ENCODE peak calls at places on chromosomes 4 and X, in five cellular contexts. F is transverse colon, S is left lung, L is pancreas, O is tibial artery. X is an unnamed sample. For H3K27me3, the result is how much of the 10 kb centered on the place peaks cover.

GRCh38 chrX:12488781-12489180 is 302.4 kb upstream of the PRPS2 start:
- DNase-seq in O (no peak), L (no peak), F (no peak), S (no peak), X (no peak)

GRCh38 chr4:126992910-126993309 is 639.8 kb upstream of the INTU start:
- DNase-seq in S (no peak), O (no peak), F (no peak), L (no peak), X (no peak)

GRCh38 chr4:158327525-158327924 is 117.2 kb downstream of the TMEM144 start:
- DNase-seq in L (peak), O (no peak), S (no peak), F (no peak), X (no peak)

GRCh38 chr4:73597594-73597993 is 22.6 kb downstream of the RASSF6 start:
- DNase-seq in L (no peak), F (no peak), S (no peak), O (no peak), X (no peak)

GRCh38 chr4:89619230-89619962 is 217.6 kb downstream of the SNCA start:
- DNase-seq in F (no peak), O (no peak), S (no peak), L (no peak), X (no peak)

GRCh38 chrX:77003956-77004355 is 443.2 kb upstream of the FGF16 start:
- DNase-seq in F (no peak), L (no peak), O (no peak), S (no peak), X (no peak)

GRCh38 chrX:16544969-16545368 is 105.0 kb upstream of the S100G start:
- DNase-seq in S (no peak), F (no peak), O (no peak), L (no peak), X (no peak)

GRCh38 chrX:154372612-154373022 is 1.8 kb downstream of the FLNA start:
- DNase-seq in F (no peak), S (no peak), L (no peak), O (no peak), X (no peak)

GRCh38 chrX:14209034-14209433 is 179.3 kb upstream of the GEMIN8 start:
- DNase-seq in F (no peak), L (no peak), O (no peak), S (no peak), X (no peak)

GRCh38 chrX:131279617-131280016 is 9.5 kb downstream of the IGSF1 start:
- DNase-seq in S (no peak), F (no peak), L (no peak), O (no peak), X (no peak)

GRCh38 chrX:69024931-69025330 is 140.3 kb downstream of the PJA1 start:
- DNase-seq in F (peak), S (peak), O (peak), L (peak), X (peak)

GRCh38 chr4:21765810-21766407 is 182.7 kb downstream of the KCNIP4 start:
- DNase-seq in L (no peak), O (no peak), F (peak), S (no peak), X (no peak)

GRCh38 chr4:61011051-61011450 is 189.1 kb upstream of the ADGRL3 start:
- DNase-seq in F (no peak), S (no peak), L (no peak), O (no peak), X (no peak)

DNA sequence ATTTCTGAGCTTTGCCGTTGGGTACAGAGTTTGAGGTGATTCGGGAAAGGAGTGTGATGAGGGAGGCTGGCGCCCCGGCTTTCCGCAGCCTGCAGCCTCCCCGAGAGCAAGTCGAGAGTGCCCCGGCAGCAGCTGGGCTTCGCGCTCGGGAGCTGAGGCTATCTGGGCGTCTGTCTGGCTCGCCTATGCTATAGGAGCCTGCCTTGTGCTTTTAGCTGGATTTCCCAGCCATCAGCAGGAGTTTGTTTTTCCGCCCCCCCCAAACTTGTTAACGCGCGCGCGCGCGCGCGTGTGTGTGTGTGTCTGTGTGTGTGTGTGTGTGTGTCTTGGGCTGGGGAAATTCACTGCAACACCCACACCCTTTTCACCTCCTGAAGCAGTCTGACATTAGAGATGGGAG is 765 bp upstream of the DGKK start:
- DNase-seq in O (no peak), F (no peak), L (no peak), S (peak), X (no peak)
- H3K27me3 ChIP-seq in O (under half), F (half or more), L (under half), S (half or more), X (under half)

GRCh38 chr4:139556735-139557505 is 901 bp upstream of the SETD7 start:
- DNase-seq in O (peak), L (peak), F (peak), S (peak), X (peak)
- TF ChIP-seq CTCF in O (no peak), L (no peak), F (peak), S (no peak), X (no peak)

GRCh38 chrX:104270212-104270611 is 15.5 kb upstream of the ESX1 start:
- DNase-seq in O (no peak), L (no peak), F (no peak), S (no peak), X (no peak)

GRCh38 chrX:104270916-104271512 is 16.3 kb upstream of the ESX1 start:
- DNase-seq in O (peak), S (no peak), F (peak), L (no peak), X (no peak)
- H3K27me3 ChIP-seq in O (under half), S (under half), F (under half), L (under half), X (under half)

GRCh38 chr4:25144870-25145481 is 15.3 kb downstream of the SEPSECS start:
- DNase-seq in O (no peak), L (no peak), S (no peak), F (no peak), X (no peak)
- TF ChIP-seq CTCF in O (peak), L (peak), S (peak), F (peak), X (no peak)

DNA sequence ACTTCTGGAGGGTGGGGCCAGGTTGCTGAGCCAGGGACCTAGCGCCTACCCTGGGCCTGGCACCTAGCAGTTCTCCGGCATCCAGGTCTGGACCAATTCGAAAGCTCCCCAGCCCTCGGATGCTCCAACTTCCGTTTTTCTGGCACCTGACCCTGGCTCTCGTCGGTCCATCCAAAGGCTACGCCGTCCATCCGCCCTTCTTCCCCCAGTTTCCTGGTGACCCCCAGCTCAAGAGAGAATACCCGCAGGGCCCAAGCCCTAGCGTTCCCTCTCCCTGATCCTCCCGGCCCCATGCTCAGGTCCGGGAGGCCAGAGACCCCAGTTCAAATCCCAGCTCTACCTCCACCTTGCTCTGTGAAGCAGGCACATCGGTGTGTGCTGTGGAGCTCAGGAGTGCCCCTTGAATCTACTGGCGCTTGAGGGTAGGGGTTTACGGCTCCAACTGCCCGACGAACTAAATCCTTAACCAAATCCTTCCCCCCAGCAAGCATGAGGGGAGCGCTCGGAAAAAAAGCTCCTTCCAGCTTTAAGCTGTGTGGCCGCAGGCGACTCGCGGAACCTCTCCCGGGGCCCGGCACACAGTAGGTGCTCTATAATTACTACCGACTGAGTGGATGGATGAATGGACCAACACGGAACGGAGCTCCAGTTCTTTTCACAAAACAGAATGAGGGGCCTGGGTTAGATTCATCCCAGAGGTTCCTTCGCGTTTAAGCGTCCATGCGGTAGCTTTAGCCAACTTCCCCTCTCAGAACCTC is 1.1 kb downstream of the CRMP1 start:
- DNase-seq in L (no peak), F (no peak), S (peak), O (no peak), X (no peak)
- H3K27me3 ChIP-seq in L (under half), F (half or more), S (half or more), O (half or more), X (half or more)

GRCh38 chr4:85370400-85371032 is 104.4 kb upstream of the ARHGAP24 start:
- DNase-seq in F (peak), L (peak), S (no peak), O (no peak), X (no peak)

GRCh38 chr4:85368240-85368639 is 106.7 kb upstream of the ARHGAP24 start:
- DNase-seq in O (no peak), F (no peak), S (no peak), L (no peak), X (no peak)

GRCh38 chr4:85368932-85369331 is 106.0 kb upstream of the ARHGAP24 start:
- DNase-seq in S (no peak), F (no peak), O (no peak), L (no peak), X (no peak)

GRCh38 chr4:85369703-85370380 is 105.1 kb upstream of the ARHGAP24 start:
- DNase-seq in S (no peak), L (no peak), O (no peak), F (no peak), X (no peak)

DNA sequence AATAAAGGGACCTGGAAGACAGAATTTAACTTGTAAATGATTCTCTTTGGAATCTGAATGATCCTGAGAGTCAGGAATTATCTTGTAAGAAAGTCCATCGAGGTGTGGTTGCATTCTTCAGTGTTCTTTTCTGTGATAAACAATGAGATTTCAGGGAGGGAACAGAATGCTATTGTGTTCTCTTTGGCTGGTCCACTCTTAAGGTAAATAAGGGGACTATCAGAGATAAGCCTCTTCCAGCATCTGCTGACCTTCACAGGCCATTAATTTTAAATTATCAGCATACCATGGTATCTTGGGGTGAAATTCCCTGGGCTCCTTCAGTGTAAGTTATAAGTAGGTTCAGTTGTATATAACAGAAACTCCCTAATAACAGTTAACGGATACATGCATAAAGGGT is 107.1 kb upstream of the ARHGAP24 start:
- DNase-seq in L (peak), S (no peak), F (no peak), O (no peak), X (no peak)
- TF ChIP-seq CTCF in L (no peak), S (no peak), F (no peak), O (no peak), X (no peak)

DNA sequence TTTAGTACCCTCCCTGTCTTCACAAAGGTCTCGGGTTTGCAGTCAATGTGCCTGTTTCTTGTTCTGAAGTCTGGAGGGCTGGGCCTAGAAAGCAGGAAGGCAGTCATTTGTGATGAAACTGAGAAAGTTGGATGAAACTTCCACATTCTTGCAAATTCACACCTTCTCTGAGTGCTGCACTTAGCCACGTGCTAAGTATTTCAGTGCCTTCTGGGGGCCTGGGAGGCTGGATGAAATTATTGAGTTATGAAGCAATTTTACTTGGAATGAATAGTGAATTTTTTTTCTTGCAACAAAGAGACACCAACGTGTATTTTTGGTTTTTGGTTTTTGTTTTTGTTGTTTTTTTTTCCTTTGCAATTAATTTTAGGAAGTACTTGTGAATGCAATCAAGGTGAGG is 71.2 kb downstream of the MSX1 start:
- DNase-seq in O (peak), F (no peak), S (no peak), L (no peak), X (no peak)
- H3K27me3 ChIP-seq in O (under half), F (under half), S (under half), L (under half), X (under half)

DNA sequence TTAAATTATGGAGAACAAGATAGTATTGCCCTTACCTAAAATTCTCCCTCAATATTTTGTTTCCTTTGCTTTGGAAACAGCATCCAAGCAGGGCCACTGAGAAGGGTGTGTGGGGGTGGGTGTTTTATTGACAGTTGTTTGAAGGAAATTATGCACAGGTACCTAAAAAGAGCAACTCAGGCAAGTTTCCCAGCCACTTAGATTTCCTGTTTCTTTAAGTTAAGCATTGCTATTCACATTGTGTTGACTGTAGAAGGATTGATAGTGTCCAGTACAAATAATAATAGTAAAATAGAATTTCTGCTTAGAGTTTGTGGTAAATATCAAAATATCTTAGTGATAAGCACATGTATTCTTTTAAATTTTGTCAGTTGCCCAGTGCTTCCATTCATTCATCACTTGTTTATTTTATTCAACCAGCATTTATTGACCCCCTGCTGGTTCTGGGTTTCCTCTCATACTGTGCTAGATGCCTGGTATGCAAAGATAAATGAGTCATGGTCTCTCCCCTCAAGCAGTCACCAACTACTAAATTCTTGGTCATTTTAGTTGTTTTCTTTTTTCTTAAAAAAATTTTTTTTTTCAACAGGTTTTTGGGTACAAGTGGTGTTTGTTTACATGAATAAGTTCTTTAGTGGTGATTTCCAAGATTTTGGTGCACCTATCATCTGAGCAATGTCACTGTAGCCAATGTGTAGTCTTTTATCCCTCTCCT is 50.0 kb downstream of the GALNT7 start:
- DNase-seq in O (no peak), S (no peak), L (no peak), F (no peak), X (no peak)
- TF ChIP-seq CTCF in O (no peak), S (no peak), L (no peak), F (no peak), X (no peak)

DNA sequence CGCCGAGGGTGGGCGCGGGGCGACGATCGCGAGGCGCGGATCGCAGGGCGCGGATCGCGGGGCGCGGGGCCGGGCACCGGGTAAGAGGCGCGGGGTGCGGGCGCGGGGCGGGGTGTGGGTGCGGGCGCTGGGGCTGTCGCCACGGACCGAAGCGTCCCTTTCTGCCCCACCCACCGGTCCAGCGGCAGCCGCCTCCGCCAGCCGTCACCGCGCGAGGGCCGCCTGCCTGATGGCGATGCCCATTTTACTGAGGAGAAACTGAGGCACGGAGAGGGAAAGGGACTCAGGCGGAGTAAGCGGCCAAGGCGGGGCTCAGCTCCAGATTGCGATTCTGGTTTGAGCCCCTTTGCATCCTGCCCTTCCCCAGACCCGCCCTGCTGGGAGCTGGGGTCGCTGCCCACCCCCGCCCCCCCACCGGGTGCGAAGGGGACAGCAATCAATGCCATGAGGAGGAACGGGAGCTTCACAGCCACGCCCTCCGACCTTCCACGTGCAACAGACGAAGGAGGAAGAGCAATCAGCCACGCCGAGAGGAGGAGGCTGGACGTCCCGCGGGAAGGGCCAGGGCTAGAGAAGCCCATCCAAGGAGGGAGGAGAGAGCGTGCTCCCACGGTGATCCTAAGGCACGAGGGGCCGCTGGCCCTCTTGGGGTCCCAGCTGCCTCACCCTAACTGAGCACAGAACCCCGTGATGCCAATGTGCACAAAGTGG is 10.9 kb upstream of the MAN2B2 start:
- DNase-seq in O (no peak), L (no peak), F (no peak), S (no peak), X (no peak)
- H3K27me3 ChIP-seq in O (half or more), L (under half), F (half or more), S (half or more), X (half or more)

GRCh38 chr4:179872751-179873150 is 2370.5 kb upstream of the TENM3 start:
- DNase-seq in O (no peak), S (no peak), F (no peak), L (no peak), X (no peak)
- TF ChIP-seq CTCF in O (no peak), S (no peak), F (no peak), L (no peak), X (no peak)

X was measured in spleen.